ENCODE peak calls at places on chromosomes 1 and 21, in nine cellular contexts. G is head of caudate nucleus; F is NCI-H2081; D is activated T-helper 1 cell treated with Interleukin-2 at 50 U/mL for 16 hours; M is retina; K is activated effector memory CD4-positive, alpha-beta T cell treated with Interleukin-2 at 50 U/mL for 16 hours; L is CD8-positive, alpha-beta T cell; V is fibroblast of the conjunctiva; U is stimulated activated CD4-positive, alpha-beta T cell treated with anti-CD3 and anti-CD28 coated beads, Interleukin-15, amount 100 ng/mL, for 1 hour. W is an unnamed sample.

GRCh38 chr1:179129702-179130473 is 48.0 kb downstream of the TOR3A start:
- DNase-seq in G (no peak), F (no peak), D (no peak), M (no peak), K (peak), L (no peak), V (no peak), U (no peak), W (no peak)

GRCh38 chr1:67766117-67766978 is 66.9 kb downstream of the GNG12 start:
- DNase-seq in G (peak), F (peak), D (no peak), M (peak), K (no peak), L (peak), V (peak), U (no peak), W (peak)

GRCh38 chr21:35227774-35228173 is 178.7 kb upstream of the RUNX1 start:
- DNase-seq in G (no peak), F (peak), D (no peak), M (no peak), K (no peak), L (no peak), V (no peak), U (no peak), W (no peak)

GRCh38 chr1:221701570-221702186 is 40.2 kb downstream of the DUSP10 start:
- DNase-seq in G (no peak), F (no peak), D (no peak), M (no peak), K (no peak), L (no peak), V (no peak), U (no peak), W (no peak)

GRCh38 chr1:204398197-204399125 is 13.2 kb downstream of the PPP1R15B start:
- DNase-seq in G (peak), F (peak), D (no peak), M (peak), K (no peak), L (peak), V (peak), U (no peak), W (peak)

GRCh38 chr1:211111351-211111750 is 22.6 kb downstream of the KCNH1 start:
- DNase-seq in G (no peak), F (no peak), D (no peak), M (no peak), K (no peak), L (no peak), V (no peak), U (no peak), W (no peak)

GRCh38 chr1:173099166-173099565 is 48.4 kb upstream of the TNFSF18 start:
- DNase-seq in G (no peak), F (no peak), D (no peak), M (no peak), K (no peak), L (no peak), V (no peak), U (no peak), W (no peak)

GRCh38 chr1:230827081-230827681 is 41.1 kb downstream of the C1orf198 start:
- DNase-seq in G (peak), F (no peak), D (no peak), M (peak), K (no peak), L (no peak), V (no peak), U (no peak), W (no peak)

GRCh38 chr1:10771789-10772188 is 24.7 kb downstream of the CASZ1 start:
- DNase-seq in G (peak), F (no peak), D (no peak), M (no peak), K (no peak), L (no peak), V (no peak), U (no peak), W (no peak)

GRCh38 chr1:55955237-55955636 is 624.1 kb downstream of the PLPP3 start:
- DNase-seq in G (no peak), F (no peak), D (no peak), M (no peak), K (no peak), L (no peak), V (no peak), U (no peak), W (no peak)

GRCh38 chr1:178168535-178168934 is 74.6 kb downstream of the RASAL2 start:
- DNase-seq in G (no peak), F (no peak), D (no peak), M (no peak), K (no peak), L (no peak), V (no peak), U (no peak), W (no peak)

GRCh38 chr21:39726133-39726532 is 18.9 kb upstream of the IGSF5 start:
- DNase-seq in G (no peak), F (no peak), D (no peak), M (no peak), K (no peak), L (no peak), V (no peak), U (no peak), W (no peak)

GRCh38 chr1:82388679-82389078 is 587.9 kb downstream of the ADGRL2 start:
- DNase-seq in G (no peak), F (no peak), D (no peak), M (no peak), K (no peak), L (no peak), V (no peak), U (no peak), W (no peak)

GRCh38 chr21:16423921-16424320 is 694.1 kb downstream of the USP25 start:
- DNase-seq in G (no peak), F (no peak), D (no peak), M (no peak), K (no peak), L (no peak), V (no peak), U (no peak), W (no peak)

GRCh38 chr1:40248429-40248828 is 692 bp downstream of the TMCO2 start:
- DNase-seq in G (no peak), F (no peak), D (no peak), M (no peak), K (no peak), L (no peak), V (no peak), U (no peak), W (no peak)